ENCODE peak calls at places on chromosomes 5 and 9, in five cellular contexts. One of them, this sample, is unnamed.

GRCh38 chr5:137142371-137143243 is 356.5 kb downstream of the SPOCK1 start:
- DNase-seq in IMR-90: peak
- DNase-seq in heart right ventricle: peak
- DNase-seq in CD4-positive, CD25-positive, alpha-beta regulatory T cell: no peak
- DNase-seq in CMK: no peak
- DNase-seq in this sample: peak

GRCh38 chr9:123843703-123844102 is 86.2 kb downstream of the DENND1A start:
- DNase-seq in heart right ventricle: no peak
- DNase-seq in CD4-positive, CD25-positive, alpha-beta regulatory T cell: no peak
- DNase-seq in IMR-90: no peak
- DNase-seq in CMK: no peak
- DNase-seq in this sample: no peak

GRCh38 chr5:15693933-15694332 is 194.0 kb downstream of the FBXL7 start:
- DNase-seq in IMR-90: no peak
- DNase-seq in CMK: no peak
- DNase-seq in CD4-positive, CD25-positive, alpha-beta regulatory T cell: no peak
- DNase-seq in heart right ventricle: no peak
- DNase-seq in this sample: no peak

GRCh38 chr9:38160613-38161215 is 91.7 kb upstream of the SHB start:
- DNase-seq in CD4-positive, CD25-positive, alpha-beta regulatory T cell: peak
- DNase-seq in IMR-90: peak
- DNase-seq in heart right ventricle: peak
- DNase-seq in CMK: peak
- DNase-seq in this sample: no peak

GRCh38 chr5:78640622-78641021 is 8.0 kb downstream of the LHFPL2 start:
- DNase-seq in IMR-90: peak
- DNase-seq in CMK: no peak
- DNase-seq in CD4-positive, CD25-positive, alpha-beta regulatory T cell: no peak
- DNase-seq in heart right ventricle: no peak
- DNase-seq in this sample: no peak

GRCh38 chr5:163564321-163564924 is 59.0 kb downstream of the MAT2B start:
- DNase-seq in CD4-positive, CD25-positive, alpha-beta regulatory T cell: peak
- DNase-seq in CMK: peak
- DNase-seq in heart right ventricle: no peak
- DNase-seq in IMR-90: peak
- DNase-seq in this sample: no peak

GRCh38 chr5:101440173-101440572 is 537.1 kb upstream of the ST8SIA4 start:
- DNase-seq in CD4-positive, CD25-positive, alpha-beta regulatory T cell: no peak
- DNase-seq in heart right ventricle: no peak
- DNase-seq in IMR-90: no peak
- DNase-seq in CMK: no peak
- DNase-seq in this sample: no peak

GRCh38 chr9:113901196-113901818 is 25.2 kb downstream of the ZNF618 start:
- DNase-seq in heart right ventricle: no peak
- DNase-seq in CMK: no peak
- DNase-seq in IMR-90: no peak
- DNase-seq in CD4-positive, CD25-positive, alpha-beta regulatory T cell: no peak
- DNase-seq in this sample: no peak

GRCh38 chr5:179774442-179774841 is 19.3 kb upstream of the LTC4S start:
- DNase-seq in CD4-positive, CD25-positive, alpha-beta regulatory T cell: no peak
- DNase-seq in heart right ventricle: no peak
- DNase-seq in CMK: no peak
- DNase-seq in IMR-90: no peak
- DNase-seq in this sample: peak

GRCh38 chr5:53777864-53778618 is 217.6 kb downstream of the NDUFS4 start:
- DNase-seq in IMR-90: no peak
- DNase-seq in CMK: no peak
- DNase-seq in CD4-positive, CD25-positive, alpha-beta regulatory T cell: peak
- DNase-seq in heart right ventricle: no peak
- DNase-seq in this sample: no peak

GRCh38 chr5:76960004-76960625 is 7.3 kb downstream of the CRHBP start:
- DNase-seq in heart right ventricle: no peak
- DNase-seq in CD4-positive, CD25-positive, alpha-beta regulatory T cell: peak
- DNase-seq in CMK: no peak
- DNase-seq in IMR-90: no peak
- DNase-seq in this sample: no peak

GRCh38 chr5:107376546-107377276 is 294.0 kb downstream of the EFNA5 start:
- DNase-seq in CD4-positive, CD25-positive, alpha-beta regulatory T cell: no peak
- DNase-seq in heart right ventricle: no peak
- DNase-seq in CMK: no peak
- DNase-seq in IMR-90: peak
- DNase-seq in this sample: no peak

GRCh38 chr5:115333164-115333563 is 36.7 kb upstream of the CCDC112 start:
- DNase-seq in CMK: no peak
- DNase-seq in CD4-positive, CD25-positive, alpha-beta regulatory T cell: peak
- DNase-seq in IMR-90: peak
- DNase-seq in heart right ventricle: no peak
- DNase-seq in this sample: no peak

GRCh38 chr9:91425270-91425669 is 1.6 kb upstream of the NFIL3 start:
- DNase-seq in IMR-90: no peak
- DNase-seq in heart right ventricle: no peak
- DNase-seq in CMK: no peak
- DNase-seq in CD4-positive, CD25-positive, alpha-beta regulatory T cell: no peak
- DNase-seq in this sample: no peak

GRCh38 chr5:96067902-96068614 is 106.4 kb upstream of the ELL2 start:
- DNase-seq in CMK: no peak
- DNase-seq in CD4-positive, CD25-positive, alpha-beta regulatory T cell: no peak
- DNase-seq in IMR-90: peak
- DNase-seq in heart right ventricle: no peak
- DNase-seq in this sample: peak

GRCh38 chr5:139690385-139691274 is 42.5 kb downstream of the CXXC5 start:
- DNase-seq in CMK: no peak
- DNase-seq in CD4-positive, CD25-positive, alpha-beta regulatory T cell: no peak
- DNase-seq in IMR-90: peak
- DNase-seq in heart right ventricle: no peak
- DNase-seq in this sample: no peak

GRCh38 chr5:100676807-100677631 is 141.8 kb downstream of the FAM174A start:
- DNase-seq in CMK: no peak
- DNase-seq in CD4-positive, CD25-positive, alpha-beta regulatory T cell: no peak
- DNase-seq in heart right ventricle: no peak
- DNase-seq in IMR-90: peak
- DNase-seq in this sample: no peak

GRCh38 chr5:64100203-64100602 is 65.4 kb upstream of the RNF180 start:
- DNase-seq in heart right ventricle: no peak
- DNase-seq in CD4-positive, CD25-positive, alpha-beta regulatory T cell: no peak
- DNase-seq in IMR-90: no peak
- DNase-seq in CMK: no peak
- DNase-seq in this sample: no peak

GRCh38 chr9:20041717-20042116 is 252.9 kb upstream of the SLC24A2 start:
- DNase-seq in CMK: no peak
- DNase-seq in CD4-positive, CD25-positive, alpha-beta regulatory T cell: no peak
- DNase-seq in IMR-90: no peak
- DNase-seq in heart right ventricle: peak
- DNase-seq in this sample: no peak

GRCh38 chr9:134525841-134526797 is 115.5 kb upstream of the COL5A1 start:
- DNase-seq in CD4-positive, CD25-positive, alpha-beta regulatory T cell: no peak
- DNase-seq in IMR-90: no peak
- DNase-seq in heart right ventricle: peak
- DNase-seq in CMK: no peak
- DNase-seq in this sample: no peak

GRCh38 chr5:91016954-91017690 is 366.0 kb downstream of the ARRDC3 start:
- DNase-seq in CMK: no peak
- DNase-seq in heart right ventricle: no peak
- DNase-seq in CD4-positive, CD25-positive, alpha-beta regulatory T cell: no peak
- DNase-seq in IMR-90: peak
- DNase-seq in this sample: no peak

GRCh38 chr9:8115570-8115969 is 316.0 kb upstream of the DMAC1 start:
- DNase-seq in IMR-90: no peak
- DNase-seq in heart right ventricle: no peak
- DNase-seq in CD4-positive, CD25-positive, alpha-beta regulatory T cell: no peak
- DNase-seq in CMK: no peak
- DNase-seq in this sample: no peak

GRCh38 chr9:112020680-112021596 is 124.3 kb downstream of the UGCG start:
- DNase-seq in IMR-90: peak
- DNase-seq in CD4-positive, CD25-positive, alpha-beta regulatory T cell: no peak
- DNase-seq in heart right ventricle: no peak
- DNase-seq in CMK: no peak
- DNase-seq in this sample: no peak

GRCh38 chr5:154611341-154611767 is 133.3 kb upstream of the HAND1 start:
- DNase-seq in IMR-90: peak
- DNase-seq in CMK: no peak
- DNase-seq in heart right ventricle: no peak
- DNase-seq in CD4-positive, CD25-positive, alpha-beta regulatory T cell: no peak
- DNase-seq in this sample: no peak

GRCh38 chr9:83062653-83063527 is at the start of gene RASEF:
- DNase-seq in CMK: no peak
- DNase-seq in CD4-positive, CD25-positive, alpha-beta regulatory T cell: no peak
- DNase-seq in IMR-90: no peak
- DNase-seq in heart right ventricle: peak
- DNase-seq in this sample: peak

GRCh38 chr9:70315389-70315788 is 56.6 kb downstream of the SMC5 start:
- DNase-seq in CD4-positive, CD25-positive, alpha-beta regulatory T cell: no peak
- DNase-seq in CMK: no peak
- DNase-seq in heart right ventricle: no peak
- DNase-seq in IMR-90: peak
- DNase-seq in this sample: no peak

GRCh38 chr5:150139334-150139733 is 16.3 kb downstream of the PDGFRB start:
- DNase-seq in heart right ventricle: no peak
- DNase-seq in IMR-90: peak
- DNase-seq in CD4-positive, CD25-positive, alpha-beta regulatory T cell: no peak
- DNase-seq in CMK: no peak
- DNase-seq in this sample: no peak

GRCh38 chr9:78811562-78812276 is 514.8 kb downstream of the PSAT1 start:
- DNase-seq in CMK: no peak
- DNase-seq in heart right ventricle: no peak
- DNase-seq in CD4-positive, CD25-positive, alpha-beta regulatory T cell: no peak
- DNase-seq in IMR-90: peak
- DNase-seq in this sample: no peak

GRCh38 chr9:38068616-38068865 is 486 bp downstream of the SHB start:
- DNase-seq in heart right ventricle: peak
- DNase-seq in CD4-positive, CD25-positive, alpha-beta regulatory T cell: peak
- DNase-seq in IMR-90: peak
- DNase-seq in CMK: no peak
- DNase-seq in this sample: no peak

GRCh38 chr5:95771892-95772291 is 40.8 kb downstream of the RHOBTB3 start:
- DNase-seq in CD4-positive, CD25-positive, alpha-beta regulatory T cell: no peak
- DNase-seq in heart right ventricle: no peak
- DNase-seq in IMR-90: no peak
- DNase-seq in CMK: no peak
- DNase-seq in this sample: no peak

GRCh38 chr9:129587487-129588262 is 33.2 kb downstream of the C9orf50 start:
- DNase-seq in CMK: no peak
- DNase-seq in heart right ventricle: no peak
- DNase-seq in CD4-positive, CD25-positive, alpha-beta regulatory T cell: no peak
- DNase-seq in IMR-90: peak
- DNase-seq in this sample: no peak

GRCh38 chr5:14460844-14461398 is 120.7 kb upstream of the OTULINL start:
- DNase-seq in IMR-90: no peak
- DNase-seq in heart right ventricle: no peak
- DNase-seq in CD4-positive, CD25-positive, alpha-beta regulatory T cell: no peak
- DNase-seq in CMK: no peak
- DNase-seq in this sample: no peak

GRCh38 chr9:91897201-91897600 is 52.8 kb downstream of the ROR2 start:
- DNase-seq in IMR-90: peak
- DNase-seq in heart right ventricle: no peak
- DNase-seq in CMK: no peak
- DNase-seq in CD4-positive, CD25-positive, alpha-beta regulatory T cell: no peak
- DNase-seq in this sample: no peak

GRCh38 chr5:116739648-116740047 is 165.0 kb upstream of the SEMA6A start:
- DNase-seq in CD4-positive, CD25-positive, alpha-beta regulatory T cell: no peak
- DNase-seq in heart right ventricle: no peak
- DNase-seq in IMR-90: no peak
- DNase-seq in CMK: no peak
- DNase-seq in this sample: no peak

GRCh38 chr5:138054863-138055558 is 22.1 kb upstream of the FAM13B start:
- DNase-seq in CD4-positive, CD25-positive, alpha-beta regulatory T cell: no peak
- DNase-seq in IMR-90: no peak
- DNase-seq in heart right ventricle: no peak
- DNase-seq in CMK: no peak
- DNase-seq in this sample: no peak

This sample was measured in RWPE2.